ENCODE peak calls at places on chromosomes 13 and 19, in five cellular contexts. One of them, this sample, is unnamed.

GRCh38 chr19:30095171-30095570 is 153.1 kb downstream of the URI1 start:
- DNase-seq in GM04503: no peak
- DNase-seq in sciatic nerve: no peak
- DNase-seq in NB4: no peak
- DNase-seq in iPS DF 6.9: no peak
- DNase-seq in this sample: no peak

GRCh38 chr19:1553415-1553814 is 14.7 kb downstream of the MEX3D start:
- DNase-seq in GM04503: no peak
- DNase-seq in sciatic nerve: no peak
- DNase-seq in NB4: no peak
- DNase-seq in iPS DF 6.9: no peak
- DNase-seq in this sample: no peak

GRCh38 chr13:29524176-29524575 is 71.3 kb downstream of the SLC7A1 start:
- DNase-seq in GM04503: no peak
- DNase-seq in sciatic nerve: no peak
- DNase-seq in NB4: no peak
- DNase-seq in iPS DF 6.9: no peak
- DNase-seq in this sample: no peak

GRCh38 chr19:44476559-44477408 is 23.5 kb downstream of the ZNF180 start:
- DNase-seq in GM04503: no peak
- DNase-seq in sciatic nerve: no peak
- DNase-seq in NB4: peak
- DNase-seq in iPS DF 6.9: no peak
- DNase-seq in this sample: no peak

GRCh38 chr19:18484992-18485391 is 36.9 kb downstream of the ELL start:
- DNase-seq in GM04503: no peak
- DNase-seq in sciatic nerve: no peak
- DNase-seq in NB4: peak
- DNase-seq in iPS DF 6.9: no peak
- DNase-seq in this sample: no peak

GRCh38 chr13:83440465-83440864 is 441.8 kb downstream of the SLITRK1 start:
- DNase-seq in GM04503: no peak
- DNase-seq in sciatic nerve: no peak
- DNase-seq in NB4: no peak
- DNase-seq in iPS DF 6.9: no peak
- DNase-seq in this sample: no peak

GRCh38 chr13:20461481-20461859 is 64.2 kb downstream of the CRYL1 start:
- DNase-seq in GM04503: no peak
- DNase-seq in sciatic nerve: no peak
- DNase-seq in NB4: peak
- DNase-seq in iPS DF 6.9: no peak
- DNase-seq in this sample: no peak

GRCh38 chr19:47210689-47211316 is 20.2 kb downstream of the BBC3 start:
- DNase-seq in GM04503: peak
- DNase-seq in sciatic nerve: peak
- DNase-seq in NB4: peak
- DNase-seq in iPS DF 6.9: no peak
- DNase-seq in this sample: no peak

GRCh38 chr13:94416454-94417080 is 62.9 kb downstream of the DCT start:
- DNase-seq in GM04503: no peak
- DNase-seq in sciatic nerve: no peak
- DNase-seq in NB4: peak
- DNase-seq in iPS DF 6.9: peak
- DNase-seq in this sample: no peak

GRCh38 chr19:14416743-14417214 is 2.4 kb downstream of the DDX39A start:
- DNase-seq in GM04503: no peak
- DNase-seq in sciatic nerve: no peak
- DNase-seq in NB4: peak
- DNase-seq in iPS DF 6.9: no peak
- DNase-seq in this sample: no peak

GRCh38 chr13:24033527-24034302 is 126.8 kb upstream of the SPATA13 start:
- DNase-seq in GM04503: peak
- DNase-seq in sciatic nerve: no peak
- DNase-seq in NB4: no peak
- DNase-seq in iPS DF 6.9: no peak
- DNase-seq in this sample: no peak

GRCh38 chr19:51742736-51743288 is 8.9 kb downstream of the FPR1 start:
- DNase-seq in GM04503: no peak
- DNase-seq in sciatic nerve: no peak
- DNase-seq in NB4: no peak
- DNase-seq in iPS DF 6.9: no peak
- DNase-seq in this sample: peak

GRCh38 chr13:50989476-50989875 is 79.9 kb downstream of the RNASEH2B start:
- DNase-seq in GM04503: no peak
- DNase-seq in sciatic nerve: no peak
- DNase-seq in NB4: no peak
- DNase-seq in iPS DF 6.9: no peak
- DNase-seq in this sample: no peak

GRCh38 chr19:1074512-1075283 is 7.7 kb downstream of the ARHGAP45 start:
- DNase-seq in GM04503: no peak
- DNase-seq in sciatic nerve: peak
- DNase-seq in NB4: no peak
- DNase-seq in iPS DF 6.9: no peak
- DNase-seq in this sample: no peak

GRCh38 chr13:75533866-75534265 is 3.8 kb downstream of the COMMD6 start:
- DNase-seq in GM04503: no peak
- DNase-seq in sciatic nerve: no peak
- DNase-seq in NB4: no peak
- DNase-seq in iPS DF 6.9: no peak
- DNase-seq in this sample: no peak

GRCh38 chr13:111519041-111519440 is 198.6 kb downstream of the TEX29 start:
- DNase-seq in GM04503: no peak
- DNase-seq in sciatic nerve: peak
- DNase-seq in NB4: no peak
- DNase-seq in iPS DF 6.9: no peak
- DNase-seq in this sample: no peak

GRCh38 chr13:28718538-28719226 is at the start of gene SLC46A3:
- DNase-seq in GM04503: peak
- DNase-seq in sciatic nerve: peak
- DNase-seq in NB4: peak
- DNase-seq in iPS DF 6.9: peak
- DNase-seq in this sample: peak

GRCh38 chr19:45960595-45961235 is 12.9 kb downstream of the NOVA2 start:
- DNase-seq in GM04503: no peak
- DNase-seq in sciatic nerve: no peak
- DNase-seq in NB4: no peak
- DNase-seq in iPS DF 6.9: no peak
- DNase-seq in this sample: no peak

GRCh38 chr13:24727731-24728601 is 36.0 kb upstream of the RNF17 start:
- DNase-seq in GM04503: peak
- DNase-seq in sciatic nerve: peak
- DNase-seq in NB4: peak
- DNase-seq in iPS DF 6.9: no peak
- DNase-seq in this sample: peak

GRCh38 chr19:1111641-1112253 is 8.0 kb downstream of the GPX4 start:
- DNase-seq in GM04503: no peak
- DNase-seq in sciatic nerve: no peak
- DNase-seq in NB4: no peak
- DNase-seq in iPS DF 6.9: no peak
- DNase-seq in this sample: no peak

GRCh38 chr13:26515721-26516120 is 41.8 kb upstream of the WASF3 start:
- DNase-seq in GM04503: no peak
- DNase-seq in sciatic nerve: no peak
- DNase-seq in NB4: no peak
- DNase-seq in iPS DF 6.9: no peak
- DNase-seq in this sample: no peak

GRCh38 chr19:40614595-40615411 is 13.6 kb downstream of the LTBP4 start:
- DNase-seq in GM04503: peak
- DNase-seq in sciatic nerve: peak
- DNase-seq in NB4: no peak
- DNase-seq in iPS DF 6.9: no peak
- DNase-seq in this sample: no peak